ENCODE peak calls at places on chromosomes 2 and 18, in four cellular contexts. One of them, this sample, is unnamed.

GRCh38 chr2:27021253-27021801 is 11.4 kb upstream of the TMEM214 start:
- DNase-seq in mesenchymal stem cell: peak; percentile 40
- DNase-seq in neuronal stem cell: no peak
- DNase-seq in IMR-90: no peak
- DNase-seq in this sample: no peak

GRCh38 chr2:174259981-174260380 is 11.6 kb upstream of the OLA1 start:
- DNase-seq in mesenchymal stem cell: peak; percentile 80
- DNase-seq in neuronal stem cell: no peak
- DNase-seq in IMR-90: peak; percentile 85
- DNase-seq in this sample: no peak

GRCh38 chr18:57353940-57354461 is 1.6 kb downstream of the ST8SIA3 start:
- DNase-seq in mesenchymal stem cell: peak; percentile 16
- DNase-seq in neuronal stem cell: peak; percentile 89
- DNase-seq in IMR-90: peak; percentile 17
- DNase-seq in this sample: peak; percentile 89

GRCh38 chr18:10377956-10378355 is 76.5 kb upstream of the APCDD1 start:
- DNase-seq in mesenchymal stem cell: no peak
- DNase-seq in neuronal stem cell: no peak
- DNase-seq in IMR-90: peak; percentile 88
- DNase-seq in this sample: no peak

GRCh38 chr2:203730866-203731265 is 24.4 kb downstream of the CD28 start:
- DNase-seq in mesenchymal stem cell: no peak
- DNase-seq in neuronal stem cell: no peak
- DNase-seq in IMR-90: no peak
- DNase-seq in this sample: no peak

GRCh38 chr2:5373200-5373599 is 319.0 kb upstream of the SOX11 start:
- DNase-seq in mesenchymal stem cell: no peak
- DNase-seq in neuronal stem cell: peak; percentile 86
- DNase-seq in IMR-90: no peak
- DNase-seq in this sample: peak; percentile 75

GRCh38 chr2:206642075-206643025 is at the start of gene FAM237A:
- DNase-seq in mesenchymal stem cell: peak; percentile 69
- DNase-seq in neuronal stem cell: peak; percentile 84
- DNase-seq in IMR-90: peak; percentile 57
- DNase-seq in this sample: peak; percentile 61

GRCh38 chr2:136243638-136244557 is 125.9 kb upstream of the CXCR4 start:
- DNase-seq in mesenchymal stem cell: no peak
- DNase-seq in neuronal stem cell: no peak
- DNase-seq in IMR-90: no peak
- DNase-seq in this sample: no peak

GRCh38 chr18:37248281-37248680 is 317.3 kb downstream of the CELF4 start:
- DNase-seq in mesenchymal stem cell: no peak
- DNase-seq in neuronal stem cell: no peak
- DNase-seq in IMR-90: no peak
- DNase-seq in this sample: no peak

GRCh38 chr2:44843641-44844040 is 97.9 kb upstream of the SIX3 start:
- DNase-seq in mesenchymal stem cell: no peak
- DNase-seq in neuronal stem cell: no peak
- DNase-seq in IMR-90: no peak
- DNase-seq in this sample: no peak

GRCh38 chr2:128346811-128347558 is 28.3 kb upstream of the HS6ST1 start:
- DNase-seq in mesenchymal stem cell: no peak
- DNase-seq in neuronal stem cell: no peak
- DNase-seq in IMR-90: no peak
- DNase-seq in this sample: no peak

GRCh38 chr2:240166191-240166590 is 25.7 kb upstream of the OTOS start:
- DNase-seq in mesenchymal stem cell: no peak
- DNase-seq in neuronal stem cell: no peak
- DNase-seq in IMR-90: no peak
- DNase-seq in this sample: no peak

GRCh38 chr18:23547806-23548205 is 38.5 kb downstream of the NPC1 start:
- DNase-seq in mesenchymal stem cell: peak; percentile 59
- DNase-seq in neuronal stem cell: no peak
- DNase-seq in IMR-90: no peak
- DNase-seq in this sample: no peak

GRCh38 chr2:113926314-113926713 is 36.4 kb downstream of the ACTR3 start:
- DNase-seq in mesenchymal stem cell: no peak
- DNase-seq in neuronal stem cell: no peak
- DNase-seq in IMR-90: no peak
- DNase-seq in this sample: no peak

GRCh38 chr18:43405097-43405496 is 127.8 kb upstream of the SYT4 start:
- DNase-seq in mesenchymal stem cell: peak; percentile 30
- DNase-seq in neuronal stem cell: no peak
- DNase-seq in IMR-90: no peak
- DNase-seq in this sample: no peak

GRCh38 chr2:152098033-152098797 is 629 bp downstream of the CACNB4 start:
- DNase-seq in mesenchymal stem cell: no peak
- DNase-seq in neuronal stem cell: peak; percentile 27
- DNase-seq in IMR-90: no peak
- DNase-seq in this sample: peak; percentile 59

GRCh38 chr2:102130651-102130991 is 11.9 kb upstream of the IL1R1 start:
- DNase-seq in mesenchymal stem cell: no peak
- DNase-seq in neuronal stem cell: no peak
- DNase-seq in IMR-90: peak; percentile 21
- DNase-seq in this sample: no peak

GRCh38 chr2:127657232-127657595 is 11.3 kb downstream of the GPR17 start:
- DNase-seq in mesenchymal stem cell: no peak
- DNase-seq in neuronal stem cell: no peak
- DNase-seq in IMR-90: no peak
- DNase-seq in this sample: no peak

GRCh38 chr18:9362869-9363268 is 28.3 kb downstream of the TWSG1 start:
- DNase-seq in mesenchymal stem cell: no peak
- DNase-seq in neuronal stem cell: no peak
- DNase-seq in IMR-90: no peak
- DNase-seq in this sample: no peak

DNA sequence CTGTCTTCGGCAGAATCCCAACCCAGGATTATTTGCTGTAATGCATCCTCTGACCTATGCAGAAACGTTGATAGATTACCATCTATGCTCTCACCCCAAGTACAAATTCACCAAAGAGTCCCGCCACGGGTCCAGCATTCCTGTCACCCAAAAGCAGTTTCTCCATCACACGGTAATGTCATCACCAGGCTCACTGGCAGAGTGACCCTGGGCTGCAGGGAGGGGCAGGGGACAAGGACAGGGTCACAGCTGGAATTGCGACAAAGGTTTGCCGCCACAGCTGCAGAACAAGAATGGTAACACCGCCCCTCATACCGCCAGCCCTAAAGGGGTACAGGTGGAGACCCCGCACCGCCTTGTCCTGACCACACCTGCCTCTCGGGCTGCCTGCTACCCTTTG is 40.8 kb upstream of the TMEM177 start:
- DNase-seq in mesenchymal stem cell: no peak
- DNase-seq in neuronal stem cell: no peak
- DNase-seq in IMR-90: no peak
- DNase-seq in this sample: no peak
- H2BK5ac ChIP-seq in mesenchymal stem cell: no peak overlapping the region
- H2BK5ac ChIP-seq in neuronal stem cell: no peak overlapping the region
- H2BK5ac ChIP-seq in IMR-90: no peak overlapping the region
- H2BK5ac ChIP-seq in this sample: no peak overlapping the region

DNA sequence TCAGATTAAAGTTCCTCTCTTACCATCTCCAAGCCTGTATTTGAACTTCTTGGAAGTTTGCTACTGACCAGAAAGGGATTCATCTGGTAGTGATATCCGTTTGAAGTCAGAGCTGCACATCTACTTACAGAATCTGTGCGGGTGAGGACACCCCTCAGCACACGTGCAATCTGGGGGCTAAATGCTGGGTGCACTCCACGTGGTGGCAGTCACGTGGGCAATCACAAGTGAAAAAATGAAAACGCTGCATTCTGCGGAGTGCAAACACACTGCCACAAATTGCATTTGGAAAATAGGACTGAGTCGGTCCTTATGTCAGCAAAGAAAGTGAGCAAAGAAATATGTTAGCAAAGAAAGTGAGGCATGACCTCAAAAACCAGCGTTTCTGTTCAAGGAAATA is 76.1 kb upstream of the GYPC start:
- DNase-seq in mesenchymal stem cell: no peak
- DNase-seq in neuronal stem cell: no peak
- DNase-seq in IMR-90: no peak
- DNase-seq in this sample: no peak
- H2BK5ac ChIP-seq in mesenchymal stem cell: no peak overlapping the region
- H2BK5ac ChIP-seq in neuronal stem cell: no peak overlapping the region
- H2BK5ac ChIP-seq in IMR-90: no peak overlapping the region
- H2BK5ac ChIP-seq in this sample: no peak overlapping the region

DNA sequence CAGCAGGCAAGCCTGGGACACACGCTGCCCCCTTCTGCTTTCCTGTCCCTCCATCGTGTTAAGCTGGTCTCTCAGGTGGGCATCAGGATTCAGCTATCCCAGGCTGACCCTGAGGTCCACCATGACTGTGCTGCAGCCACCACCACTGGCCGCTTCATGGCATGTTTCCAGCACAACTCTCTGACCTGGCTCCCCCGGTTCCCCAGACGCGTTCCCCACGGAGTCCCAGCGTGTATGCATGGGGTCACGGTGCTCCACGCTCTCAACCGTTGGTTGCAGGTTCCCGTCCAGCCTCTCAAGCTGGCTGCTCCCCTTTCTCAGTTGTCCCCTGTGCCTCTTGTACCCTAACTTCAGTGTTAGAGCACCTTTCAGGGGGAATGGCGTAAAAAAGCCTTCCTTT is 20.3 kb downstream of the HPCAL1 start:
- DNase-seq in mesenchymal stem cell: no peak
- DNase-seq in neuronal stem cell: no peak
- DNase-seq in IMR-90: no peak
- DNase-seq in this sample: no peak
- H2BK5ac ChIP-seq in mesenchymal stem cell: no peak overlapping the region
- H2BK5ac ChIP-seq in neuronal stem cell: peak overlapping the region; percentile 44
- H2BK5ac ChIP-seq in IMR-90: no peak overlapping the region
- H2BK5ac ChIP-seq in this sample: no peak overlapping the region

DNA sequence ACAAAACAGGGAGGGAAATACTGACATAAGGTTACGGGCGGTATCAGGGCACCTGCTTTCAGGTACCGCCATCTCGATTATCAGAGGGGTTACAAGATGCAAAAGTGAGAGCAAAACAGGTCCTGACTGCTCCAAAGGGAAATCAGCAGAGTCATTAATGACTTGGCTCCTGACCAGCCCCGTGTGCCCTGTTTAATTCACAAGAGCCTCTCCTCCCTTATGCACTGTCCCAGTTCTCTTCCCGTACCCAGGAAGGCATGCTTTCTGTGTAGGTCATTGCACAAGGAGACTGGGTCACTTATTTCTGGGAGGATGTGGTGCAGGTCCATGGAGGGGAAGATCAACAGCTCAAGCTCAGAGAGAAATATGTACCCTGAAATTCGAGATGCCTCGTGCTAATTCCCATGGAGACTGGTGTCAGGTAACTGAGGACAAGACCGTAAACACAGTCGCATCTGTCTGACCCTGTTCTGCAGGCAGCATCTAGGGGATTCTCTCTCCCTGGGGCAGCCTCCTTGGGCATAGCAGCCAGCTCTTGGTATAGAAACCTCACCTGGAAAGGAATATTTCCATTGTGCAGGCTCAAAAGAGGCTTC is 79.9 kb downstream of the HNRNPLL start:
- DNase-seq in mesenchymal stem cell: no peak
- DNase-seq in neuronal stem cell: no peak
- DNase-seq in IMR-90: no peak
- DNase-seq in this sample: no peak
- H2BK5ac ChIP-seq in mesenchymal stem cell: no peak overlapping the region
- H2BK5ac ChIP-seq in neuronal stem cell: no peak overlapping the region
- H2BK5ac ChIP-seq in IMR-90: no peak overlapping the region
- H2BK5ac ChIP-seq in this sample: no peak overlapping the region

This sample was measured in H9.